ENCODE peak calls at places on chromosomes 12 and 14, in four cellular contexts. T is right cardiac atrium, L is dorsolateral prefrontal cortex, N is AG04450. O is an unnamed sample.

GRCh38 chr12:50980545-50980944 is 28.2 kb downstream of the HIGD1C start:
- DNase-seq in N (no peak), T (no peak), L (no peak), O (no peak)

GRCh38 chr14:79467837-79468236 is 743.5 kb downstream of the DIO2 start:
- DNase-seq in N (no peak), T (peak; percentile 12), L (no peak), O (no peak)

GRCh38 chr12:22473212-22473611 is 71.1 kb downstream of the C2CD5 start:
- DNase-seq in L (no peak), T (no peak), N (no peak), O (no peak)

GRCh38 chr12:124847113-124847512 is 16.6 kb downstream of the SCARB1 start:
- DNase-seq in L (no peak), T (no peak), N (no peak), O (no peak)

GRCh38 chr12:79983969-79984629 is 49.2 kb upstream of the PPP1R12A start:
- DNase-seq in N (no peak), L (no peak), T (no peak), O (no peak)

GRCh38 chr12:132724506-132725220 is 14.0 kb downstream of the PGAM5 start:
- DNase-seq in N (no peak), L (no peak), T (no peak), O (no peak)

GRCh38 chr14:30928462-30928861 is 54.1 kb downstream of the COCH start:
- DNase-seq in N (no peak), L (no peak), T (no peak), O (no peak)

GRCh38 chr12:46660719-46661118 is 165.1 kb downstream of the SLC38A4 start:
- DNase-seq in N (no peak), T (no peak), L (no peak), O (no peak)

GRCh38 chr12:123548107-123548506 is 14.6 kb upstream of the RILPL1 start:
- DNase-seq in N (no peak), T (no peak), L (no peak), O (no peak)

GRCh38 chr12:121233628-121234020 is 23.7 kb downstream of the P2RX4 start:
- DNase-seq in T (no peak), N (no peak), L (no peak), O (no peak)
- H3K27ac ChIP-seq in T (no peak overlapping the region), N (no peak overlapping the region), L (no peak overlapping the region), O (no peak overlapping the region)

GRCh38 chr12:57724936-57725740 is 13.4 kb downstream of the AGAP2 start:
- DNase-seq in T (no peak), L (peak; percentile 17), N (no peak), O (no peak)

GRCh38 chr12:57726884-57727757 is 11.4 kb downstream of the AGAP2 start:
- DNase-seq in T (peak; percentile 61), L (peak; percentile 33), N (no peak), O (no peak)

GRCh38 chr12:57724003-57724935 is 14.3 kb downstream of the AGAP2 start:
- DNase-seq in L (peak; percentile 26), T (no peak), N (no peak), O (no peak)

GRCh38 chr12:57726151-57726883 is 12.2 kb downstream of the AGAP2 start:
- DNase-seq in N (peak; percentile 47), L (peak; percentile 63), T (peak; percentile 84), O (no peak)

GRCh38 chr12:57725851-57726150 is 12.7 kb downstream of the AGAP2 start:
- DNase-seq in T (no peak), L (no peak), N (no peak), O (no peak)
- H3K27ac ChIP-seq in T (no peak overlapping the region), L (peak overlapping the region; percentile 14), N (no peak overlapping the region), O (no peak overlapping the region)

DNA sequence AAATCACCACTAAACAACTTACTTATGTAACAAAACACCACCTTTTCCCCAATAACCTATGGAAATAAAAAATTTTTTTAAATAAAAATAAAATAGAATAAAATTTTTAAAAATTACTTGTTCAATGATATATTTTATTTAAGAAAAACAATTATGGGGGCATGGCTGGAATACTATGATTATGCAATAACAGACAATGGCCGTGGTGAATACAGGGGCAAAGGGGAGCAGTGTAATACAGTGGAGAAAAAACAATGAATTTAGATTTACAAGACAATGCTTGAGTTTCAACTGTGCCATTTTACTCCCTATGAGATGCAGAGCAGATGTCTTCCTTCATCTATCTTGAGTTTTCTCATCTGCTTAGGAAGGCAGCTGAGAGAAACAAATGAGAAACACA is 72.9 kb downstream of the BLTP3B start:
- DNase-seq in L (no peak), N (no peak), T (no peak), O (no peak)
- H3K27ac ChIP-seq in L (no peak overlapping the region), N (no peak overlapping the region), T (no peak overlapping the region), O (no peak overlapping the region)

GRCh38 chr12:31222620-31223222 is 103.2 kb downstream of the SINHCAF start:
- DNase-seq in N (no peak), L (no peak), T (no peak), O (no peak)

GRCh38 chr12:31226639-31227038 is 99.3 kb downstream of the SINHCAF start:
- DNase-seq in T (no peak), N (no peak), L (no peak), O (no peak)

GRCh38 chr12:31224768-31225448 is 101.0 kb downstream of the SINHCAF start:
- DNase-seq in T (no peak), N (no peak), L (no peak), O (no peak)

GRCh38 chr12:31227401-31227981 is 98.5 kb downstream of the SINHCAF start:
- DNase-seq in N (no peak), T (no peak), L (no peak), O (no peak)

DNA sequence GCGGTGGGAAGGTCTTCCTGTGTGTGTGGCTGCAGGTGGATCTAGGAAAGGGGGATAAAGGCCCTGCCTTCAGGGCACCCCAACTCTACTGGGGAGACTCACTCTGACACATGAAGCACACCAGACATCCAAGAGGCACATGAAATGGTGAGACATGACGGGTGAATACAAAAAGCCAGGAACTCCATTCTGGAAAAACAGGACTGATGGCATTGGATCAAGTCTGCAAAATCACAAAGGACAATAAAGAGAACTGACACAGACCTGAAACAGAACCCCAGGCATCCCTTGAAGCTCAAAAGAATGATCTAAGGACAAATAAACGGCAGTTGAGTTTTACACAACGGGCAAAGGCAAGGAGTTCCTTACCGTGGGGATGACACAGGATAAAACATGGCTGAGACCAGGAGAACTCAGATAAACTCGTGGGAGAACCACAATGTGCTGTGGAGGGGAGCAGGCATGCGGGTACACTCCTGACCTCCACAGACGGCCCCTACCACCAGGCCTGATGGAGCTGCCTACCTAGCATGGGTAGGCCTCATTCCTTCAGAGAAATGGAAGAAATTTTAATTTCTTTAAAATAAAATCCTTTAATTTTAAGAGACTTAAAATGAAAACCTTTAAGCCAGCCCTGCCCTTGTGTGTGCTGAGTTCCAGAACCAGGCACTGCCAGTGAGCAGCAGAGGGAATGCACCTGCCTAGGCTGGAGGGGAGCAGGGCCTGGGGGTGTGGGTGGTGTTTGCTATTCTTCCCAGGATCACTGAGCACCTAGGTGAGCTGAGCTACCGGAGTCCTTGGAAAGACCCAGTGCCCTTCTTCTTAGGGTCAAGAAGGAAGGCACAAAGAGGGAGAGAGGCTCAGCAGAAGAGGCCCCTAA is 100.1 kb downstream of the SINHCAF start:
- DNase-seq in N (no peak), L (no peak), T (no peak), O (no peak)
- H3K27ac ChIP-seq in N (no peak overlapping the region), L (no peak overlapping the region), T (no peak overlapping the region), O (no peak overlapping the region)

GRCh38 chr14:77084991-77085390 is 13.1 kb upstream of the CIPC start:
- DNase-seq in T (no peak), L (no peak), N (no peak), O (no peak)
- H3K27ac ChIP-seq in T (peak overlapping the region; percentile 2), L (no peak overlapping the region), N (no peak overlapping the region), O (no peak overlapping the region)

DNA sequence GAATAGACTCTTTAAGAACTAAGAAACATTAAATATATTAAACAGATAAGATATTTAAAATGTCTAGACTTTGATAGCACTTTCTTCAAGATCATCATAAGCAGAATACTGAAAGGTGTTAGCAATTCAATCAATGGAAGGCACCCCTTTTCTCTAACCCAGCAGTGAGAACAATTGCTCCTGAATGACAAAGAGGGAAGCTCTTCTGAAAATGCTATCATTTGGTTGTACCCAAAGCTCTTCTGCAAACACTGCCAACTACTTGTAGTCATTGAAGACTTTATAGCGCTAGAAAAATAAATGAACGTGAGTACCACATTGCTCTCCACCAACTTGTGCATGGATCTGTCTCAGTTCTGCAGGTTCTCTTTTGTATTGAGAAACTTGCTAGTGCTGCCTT is 62.2 kb upstream of the LMO3 start:
- DNase-seq in N (no peak), T (no peak), L (no peak), O (no peak)
- H3K27ac ChIP-seq in N (no peak overlapping the region), T (no peak overlapping the region), L (no peak overlapping the region), O (no peak overlapping the region)

GRCh38 chr14:24368562-24369252 is 723 bp downstream of the NFATC4 start:
- DNase-seq in N (no peak), T (peak; percentile 75), L (peak; percentile 44), O (peak; percentile 22)
- H3K27ac ChIP-seq in N (peak overlapping the region; percentile 78), T (peak overlapping the region; percentile 81), L (peak overlapping the region; percentile 59), O (peak overlapping the region; percentile 70)